ENCODE peak calls at places on chromosomes 3 and 15, in seven cellular contexts. Z is ecto neural progenitor cell, I is cardiac muscle cell, H is AML-193, X is brain microvascular endothelial cell, V is thoracic aorta, N is iPS-NIHi11. W is an unnamed sample.

GRCh38 chr3:197404030-197404429 is 105.6 kb upstream of the DLG1 start:
- DNase-seq in Z (no peak), I (no peak), H (no peak), X (no peak), V (no peak), N (peak), W (no peak)

GRCh38 chr3:99865321-99865720 is 47.7 kb downstream of the CMSS1 start:
- DNase-seq in Z (no peak), I (peak), H (no peak), X (peak), V (no peak), N (no peak), W (no peak)

GRCh38 chr3:127853681-127854080 is 31.4 kb upstream of the MGLL start:
- DNase-seq in Z (no peak), I (no peak), H (no peak), X (no peak), V (no peak), N (no peak), W (peak)

GRCh38 chr3:158791259-158791920 is 10.5 kb upstream of the MFSD1 start:
- DNase-seq in Z (no peak), I (peak), H (peak), X (peak), V (no peak), N (peak), W (peak)

GRCh38 chr15:74901612-74902063 is 5.0 kb downstream of the FAM219B start:
- DNase-seq in Z (peak), I (peak), H (peak), X (peak), V (no peak), N (peak), W (peak)

GRCh38 chr3:102229062-102229655 is 205.7 kb upstream of the ZPLD1 start:
- DNase-seq in Z (peak), I (peak), H (peak), X (peak), V (peak), N (peak), W (peak)

GRCh38 chr3:154887869-154888268 is 192.2 kb upstream of the MME start:
- DNase-seq in Z (no peak), I (no peak), H (no peak), X (no peak), V (no peak), N (no peak), W (no peak)

GRCh38 chr3:148360046-148360445 is 337.7 kb upstream of the AGTR1 start:
- DNase-seq in Z (no peak), I (peak), H (no peak), X (peak), V (no peak), N (no peak), W (no peak)

GRCh38 chr3:43757613-43758012 is 66.9 kb downstream of the ABHD5 start:
- DNase-seq in Z (no peak), I (no peak), H (no peak), X (no peak), V (no peak), N (no peak), W (no peak)

GRCh38 chr3:101809178-101810022 is 30.4 kb downstream of the NXPE3 start:
- DNase-seq in Z (no peak), I (peak), H (peak), X (peak), V (no peak), N (peak), W (no peak)

GRCh38 chr3:127065561-127066270 is 82.8 kb downstream of the PLXNA1 start:
- DNase-seq in Z (no peak), I (peak), H (no peak), X (no peak), V (no peak), N (no peak), W (no peak)

GRCh38 chr15:68479406-68479805 is 47.4 kb upstream of the ITGA11 start:
- DNase-seq in Z (no peak), I (peak), H (no peak), X (peak), V (no peak), N (no peak), W (no peak)

GRCh38 chr15:101070024-101070423 is 150.9 kb downstream of the LRRK1 start:
- DNase-seq in Z (no peak), I (no peak), H (no peak), X (no peak), V (no peak), N (no peak), W (no peak)

GRCh38 chr3:122301063-122301462 is 24.0 kb upstream of the CSTA start:
- DNase-seq in Z (no peak), I (no peak), H (no peak), X (no peak), V (no peak), N (no peak), W (no peak)

GRCh38 chr3:54659347-54659746 is 268.5 kb downstream of the LRTM1 start:
- DNase-seq in Z (no peak), I (no peak), H (no peak), X (no peak), V (no peak), N (no peak), W (peak)

GRCh38 chr15:70032509-70032908 is 65.2 kb downstream of the TLE3 start:
- DNase-seq in Z (no peak), I (no peak), H (no peak), X (no peak), V (no peak), N (no peak), W (no peak)

GRCh38 chr3:44584646-44585501 is at the start of gene ZNF660:
- DNase-seq in Z (peak), I (peak), H (peak), X (peak), V (peak), N (peak), W (peak)

GRCh38 chr3:155763870-155764463 is 19.1 kb upstream of the PLCH1 start:
- DNase-seq in Z (no peak), I (no peak), H (no peak), X (no peak), V (no peak), N (no peak), W (no peak)

GRCh38 chr3:106610362-106610997 is 741.7 kb upstream of the CBLB start:
- DNase-seq in Z (no peak), I (no peak), H (no peak), X (no peak), V (no peak), N (no peak), W (no peak)

GRCh38 chr3:29319798-29320197 is 38.9 kb downstream of the RBMS3 start:
- DNase-seq in Z (no peak), I (no peak), H (no peak), X (no peak), V (no peak), N (no peak), W (no peak)

GRCh38 chr3:12952322-12953200 is 111.2 kb upstream of the RPL32 start:
- DNase-seq in Z (no peak), I (no peak), H (no peak), X (no peak), V (no peak), N (no peak), W (no peak)

GRCh38 chr3:45555154-45555591 is 39.4 kb upstream of the LIMD1 start:
- DNase-seq in Z (no peak), I (no peak), H (no peak), X (no peak), V (no peak), N (no peak), W (no peak)

GRCh38 chr3:116423945-116424344 is 21.3 kb downstream of the LSAMP start:
- DNase-seq in Z (no peak), I (no peak), H (no peak), X (no peak), V (no peak), N (no peak), W (peak)

GRCh38 chr15:81312790-81313543 is 11.0 kb downstream of the STARD5 start:
- DNase-seq in Z (no peak), I (peak), H (no peak), X (peak), V (peak), N (peak), W (peak)